ENCODE peak calls at places on chromosomes 5 and 9, in seven cellular contexts. One of them, this sample, is unnamed.

GRCh38 chr5:11239261-11239660 is 478.2 kb upstream of the DAP start:
- DNase-seq in thoracic aorta: no peak
- DNase-seq in choroid plexus epithelial cell: no peak
- DNase-seq in keratinocyte: no peak
- DNase-seq in Caco-2: no peak
- DNase-seq in AG10803: no peak
- DNase-seq in CD4-positive, CD25-positive, alpha-beta regulatory T cell: no peak
- DNase-seq in this sample: no peak

GRCh38 chr9:84339523-84339922 is 1.0 kb downstream of the SLC28A3 start:
- DNase-seq in thoracic aorta: no peak
- DNase-seq in choroid plexus epithelial cell: no peak
- DNase-seq in keratinocyte: no peak
- DNase-seq in Caco-2: no peak
- DNase-seq in AG10803: no peak
- DNase-seq in CD4-positive, CD25-positive, alpha-beta regulatory T cell: no peak
- DNase-seq in this sample: no peak

GRCh38 chr5:136729901-136730355 is 364.6 kb upstream of the TRPC7 start:
- DNase-seq in thoracic aorta: no peak
- DNase-seq in choroid plexus epithelial cell: peak; percentile 91
- DNase-seq in keratinocyte: no peak
- DNase-seq in Caco-2: no peak
- DNase-seq in AG10803: peak; percentile 43
- DNase-seq in CD4-positive, CD25-positive, alpha-beta regulatory T cell: no peak
- DNase-seq in this sample: peak; percentile 83

GRCh38 chr5:75522542-75522941 is 10.9 kb downstream of the POLK start:
- DNase-seq in thoracic aorta: no peak
- DNase-seq in choroid plexus epithelial cell: no peak
- DNase-seq in keratinocyte: no peak
- DNase-seq in Caco-2: no peak
- DNase-seq in AG10803: no peak
- DNase-seq in CD4-positive, CD25-positive, alpha-beta regulatory T cell: no peak
- DNase-seq in this sample: no peak

GRCh38 chr5:154756871-154757646 is 1.9 kb downstream of the LARP1 start:
- DNase-seq in thoracic aorta: no peak
- DNase-seq in choroid plexus epithelial cell: peak; percentile 46
- DNase-seq in keratinocyte: no peak
- DNase-seq in Caco-2: peak; percentile 61
- DNase-seq in AG10803: peak; percentile 49
- DNase-seq in CD4-positive, CD25-positive, alpha-beta regulatory T cell: peak; percentile 49
- DNase-seq in this sample: peak; percentile 78

GRCh38 chr9:27181381-27181780 is 72.4 kb downstream of the TEK start:
- DNase-seq in thoracic aorta: no peak
- DNase-seq in choroid plexus epithelial cell: peak; percentile 74
- DNase-seq in keratinocyte: peak; percentile 41
- DNase-seq in Caco-2: no peak
- DNase-seq in AG10803: peak; percentile 65
- DNase-seq in CD4-positive, CD25-positive, alpha-beta regulatory T cell: no peak
- DNase-seq in this sample: peak; percentile 56

GRCh38 chr5:87079219-87079618 is 188.5 kb upstream of the RASA1 start:
- DNase-seq in thoracic aorta: no peak
- DNase-seq in choroid plexus epithelial cell: no peak
- DNase-seq in keratinocyte: no peak
- DNase-seq in Caco-2: no peak
- DNase-seq in AG10803: no peak
- DNase-seq in CD4-positive, CD25-positive, alpha-beta regulatory T cell: no peak
- DNase-seq in this sample: no peak

GRCh38 chr5:111984044-111984443 is 227.1 kb upstream of the NREP start:
- DNase-seq in thoracic aorta: no peak
- DNase-seq in choroid plexus epithelial cell: peak; percentile 89
- DNase-seq in keratinocyte: peak; percentile 36
- DNase-seq in Caco-2: no peak
- DNase-seq in AG10803: peak; percentile 94
- DNase-seq in CD4-positive, CD25-positive, alpha-beta regulatory T cell: no peak
- DNase-seq in this sample: peak; percentile 87

GRCh38 chr5:30355675-30356074 is 837.8 kb upstream of the CDH6 start:
- DNase-seq in thoracic aorta: no peak
- DNase-seq in choroid plexus epithelial cell: no peak
- DNase-seq in keratinocyte: no peak
- DNase-seq in Caco-2: no peak
- DNase-seq in AG10803: no peak
- DNase-seq in CD4-positive, CD25-positive, alpha-beta regulatory T cell: no peak
- DNase-seq in this sample: no peak

GRCh38 chr9:132409828-132410528 is at the start of gene CFAP77:
- DNase-seq in thoracic aorta: no peak
- DNase-seq in choroid plexus epithelial cell: peak; percentile 68
- DNase-seq in keratinocyte: no peak
- DNase-seq in Caco-2: peak; percentile 50
- DNase-seq in AG10803: peak; percentile 43
- DNase-seq in CD4-positive, CD25-positive, alpha-beta regulatory T cell: peak; percentile 16
- DNase-seq in this sample: peak; percentile 82

GRCh38 chr9:35490155-35490909 is 421 bp downstream of the RUSC2 start:
- DNase-seq in thoracic aorta: no peak
- DNase-seq in choroid plexus epithelial cell: no peak
- DNase-seq in keratinocyte: no peak
- DNase-seq in Caco-2: no peak
- DNase-seq in AG10803: no peak
- DNase-seq in CD4-positive, CD25-positive, alpha-beta regulatory T cell: no peak
- DNase-seq in this sample: no peak

GRCh38 chr5:88830567-88830966 is 52.4 kb downstream of the MEF2C start:
- DNase-seq in thoracic aorta: no peak
- DNase-seq in choroid plexus epithelial cell: no peak
- DNase-seq in keratinocyte: no peak
- DNase-seq in Caco-2: no peak
- DNase-seq in AG10803: peak; percentile 24
- DNase-seq in CD4-positive, CD25-positive, alpha-beta regulatory T cell: no peak
- DNase-seq in this sample: no peak

GRCh38 chr9:21412109-21412508 is 3.2 kb downstream of the IFNA8 start:
- DNase-seq in thoracic aorta: no peak
- DNase-seq in choroid plexus epithelial cell: no peak
- DNase-seq in keratinocyte: no peak
- DNase-seq in Caco-2: no peak
- DNase-seq in AG10803: no peak
- DNase-seq in CD4-positive, CD25-positive, alpha-beta regulatory T cell: no peak
- DNase-seq in this sample: no peak

GRCh38 chr5:115179068-115179958 is 9.6 kb upstream of the TRIM36 start:
- DNase-seq in thoracic aorta: no peak
- DNase-seq in choroid plexus epithelial cell: peak; percentile 6
- DNase-seq in keratinocyte: no peak
- DNase-seq in Caco-2: no peak
- DNase-seq in AG10803: no peak
- DNase-seq in CD4-positive, CD25-positive, alpha-beta regulatory T cell: no peak
- DNase-seq in this sample: peak; percentile 27

GRCh38 chr9:138015021-138015829 is 137.6 kb downstream of the CACNA1B start:
- DNase-seq in thoracic aorta: no peak
- DNase-seq in choroid plexus epithelial cell: no peak
- DNase-seq in keratinocyte: no peak
- DNase-seq in Caco-2: no peak
- DNase-seq in AG10803: no peak
- DNase-seq in CD4-positive, CD25-positive, alpha-beta regulatory T cell: no peak
- DNase-seq in this sample: no peak

GRCh38 chr9:37187269-37187668 is 66.9 kb downstream of the ZCCHC7 start:
- DNase-seq in thoracic aorta: no peak
- DNase-seq in choroid plexus epithelial cell: no peak
- DNase-seq in keratinocyte: no peak
- DNase-seq in Caco-2: no peak
- DNase-seq in AG10803: no peak
- DNase-seq in CD4-positive, CD25-positive, alpha-beta regulatory T cell: no peak
- DNase-seq in this sample: no peak
- H3K4me3 ChIP-seq in thoracic aorta: no peak overlapping the region
- H3K4me3 ChIP-seq in choroid plexus epithelial cell: no peak overlapping the region
- H3K4me3 ChIP-seq in keratinocyte: no peak overlapping the region
- H3K4me3 ChIP-seq in Caco-2: no peak overlapping the region
- H3K4me3 ChIP-seq in AG10803: no peak overlapping the region
- H3K4me3 ChIP-seq in CD4-positive, CD25-positive, alpha-beta regulatory T cell: peak overlapping the region; percentile 43
- H3K4me3 ChIP-seq in this sample: no peak overlapping the region

GRCh38 chr5:177371120-177371537 is 13.1 kb upstream of the SLC34A1 start:
- DNase-seq in thoracic aorta: no peak
- DNase-seq in choroid plexus epithelial cell: no peak
- DNase-seq in keratinocyte: no peak
- DNase-seq in Caco-2: no peak
- DNase-seq in AG10803: no peak
- DNase-seq in CD4-positive, CD25-positive, alpha-beta regulatory T cell: no peak
- DNase-seq in this sample: no peak

GRCh38 chr5:177367981-177368960 is 10.5 kb downstream of the RGS14 start:
- DNase-seq in thoracic aorta: no peak
- DNase-seq in choroid plexus epithelial cell: no peak
- DNase-seq in keratinocyte: no peak
- DNase-seq in Caco-2: no peak
- DNase-seq in AG10803: no peak
- DNase-seq in CD4-positive, CD25-positive, alpha-beta regulatory T cell: no peak
- DNase-seq in this sample: no peak

GRCh38 chr5:177370488-177371119 is 12.9 kb downstream of the RGS14 start:
- DNase-seq in thoracic aorta: no peak
- DNase-seq in choroid plexus epithelial cell: peak; percentile 95
- DNase-seq in keratinocyte: peak; percentile 82
- DNase-seq in Caco-2: peak; percentile 97
- DNase-seq in AG10803: peak; percentile 77
- DNase-seq in CD4-positive, CD25-positive, alpha-beta regulatory T cell: no peak
- DNase-seq in this sample: peak; percentile 86

GRCh38 chr5:177369050-177369912 is 11.6 kb downstream of the RGS14 start:
- DNase-seq in thoracic aorta: no peak
- DNase-seq in choroid plexus epithelial cell: peak; percentile 43
- DNase-seq in keratinocyte: no peak
- DNase-seq in Caco-2: no peak
- DNase-seq in AG10803: peak; percentile 6
- DNase-seq in CD4-positive, CD25-positive, alpha-beta regulatory T cell: no peak
- DNase-seq in this sample: peak; percentile 41

GRCh38 chr5:177369913-177370487 is 12.3 kb downstream of the RGS14 start:
- DNase-seq in thoracic aorta: no peak
- DNase-seq in choroid plexus epithelial cell: no peak
- DNase-seq in keratinocyte: no peak
- DNase-seq in Caco-2: no peak
- DNase-seq in AG10803: no peak
- DNase-seq in CD4-positive, CD25-positive, alpha-beta regulatory T cell: no peak
- DNase-seq in this sample: no peak
- H3K4me3 ChIP-seq in thoracic aorta: no peak overlapping the region
- H3K4me3 ChIP-seq in choroid plexus epithelial cell: no peak overlapping the region
- H3K4me3 ChIP-seq in keratinocyte: no peak overlapping the region
- H3K4me3 ChIP-seq in Caco-2: no peak overlapping the region
- H3K4me3 ChIP-seq in AG10803: no peak overlapping the region
- H3K4me3 ChIP-seq in CD4-positive, CD25-positive, alpha-beta regulatory T cell: no peak overlapping the region
- H3K4me3 ChIP-seq in this sample: no peak overlapping the region

DNA sequence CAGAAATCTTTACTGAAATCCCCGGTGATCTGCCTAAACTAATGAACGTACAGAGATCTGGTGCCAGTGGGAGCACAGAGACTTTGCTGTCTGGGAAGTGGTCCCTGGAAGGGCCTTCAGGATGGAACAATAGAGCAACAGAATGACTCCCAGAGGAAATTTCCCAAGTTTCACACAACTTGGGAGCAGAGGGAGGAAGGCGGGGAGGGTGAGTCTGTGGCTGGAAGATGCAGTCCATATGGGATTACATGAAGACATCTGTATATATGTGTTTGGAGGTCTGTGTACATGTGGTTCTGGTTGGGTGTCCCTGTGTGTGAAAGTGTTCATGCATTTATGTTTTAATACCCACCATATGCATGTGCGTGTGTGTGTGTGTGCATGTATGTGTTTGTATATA is 638.4 kb downstream of the CCDC171 start:
- DNase-seq in thoracic aorta: no peak
- DNase-seq in choroid plexus epithelial cell: no peak
- DNase-seq in keratinocyte: no peak
- DNase-seq in Caco-2: no peak
- DNase-seq in AG10803: no peak
- DNase-seq in CD4-positive, CD25-positive, alpha-beta regulatory T cell: no peak
- DNase-seq in this sample: peak; percentile 9
- H3K4me3 ChIP-seq in thoracic aorta: no peak overlapping the region
- H3K4me3 ChIP-seq in choroid plexus epithelial cell: no peak overlapping the region
- H3K4me3 ChIP-seq in keratinocyte: no peak overlapping the region
- H3K4me3 ChIP-seq in Caco-2: no peak overlapping the region
- H3K4me3 ChIP-seq in AG10803: no peak overlapping the region
- H3K4me3 ChIP-seq in CD4-positive, CD25-positive, alpha-beta regulatory T cell: no peak overlapping the region
- H3K4me3 ChIP-seq in this sample: peak overlapping the region; percentile 21

DNA sequence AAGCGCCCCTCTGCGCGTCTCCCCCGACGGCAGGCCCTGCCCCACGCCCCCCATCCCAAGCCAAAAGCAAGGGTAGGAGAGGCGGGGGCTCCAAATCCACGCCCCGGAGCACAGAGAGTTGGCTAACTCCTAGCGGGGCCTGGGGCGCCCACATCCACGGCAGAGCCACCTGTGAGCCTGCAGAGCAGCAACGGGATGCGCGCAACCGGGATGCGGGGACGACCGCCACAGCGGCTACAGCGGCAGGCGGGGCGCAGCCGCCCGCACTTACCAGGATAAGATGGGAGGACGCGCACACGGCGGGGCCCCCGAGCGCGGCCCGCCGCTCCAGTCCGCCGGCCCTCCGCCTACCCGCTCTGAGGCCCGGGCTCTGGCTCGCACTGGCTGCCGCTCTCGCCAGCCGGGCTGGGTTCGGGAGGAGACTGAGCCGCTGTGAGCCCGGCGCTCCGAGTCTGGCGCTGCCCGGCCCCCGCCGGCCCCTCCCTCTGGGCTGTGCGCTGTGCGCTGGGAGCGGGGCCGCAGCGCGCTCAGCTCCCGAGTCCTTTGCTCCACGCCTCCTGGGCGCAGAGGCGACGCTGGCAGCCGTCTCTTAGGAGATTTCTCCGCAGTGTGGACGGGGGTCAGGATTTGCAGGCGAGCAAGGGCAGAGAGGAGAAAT is at the start of gene SLC24A2:
- DNase-seq in thoracic aorta: no peak
- DNase-seq in choroid plexus epithelial cell: no peak
- DNase-seq in keratinocyte: no peak
- DNase-seq in Caco-2: no peak
- DNase-seq in AG10803: no peak
- DNase-seq in CD4-positive, CD25-positive, alpha-beta regulatory T cell: no peak
- DNase-seq in this sample: no peak
- H3K4me3 ChIP-seq in thoracic aorta: no peak within 1 kb of the TSS
- H3K4me3 ChIP-seq in choroid plexus epithelial cell: no peak within 1 kb of the TSS
- H3K4me3 ChIP-seq in keratinocyte: no peak within 1 kb of the TSS
- H3K4me3 ChIP-seq in Caco-2: no peak within 1 kb of the TSS
- H3K4me3 ChIP-seq in AG10803: no peak within 1 kb of the TSS
- H3K4me3 ChIP-seq in CD4-positive, CD25-positive, alpha-beta regulatory T cell: no peak within 1 kb of the TSS
- H3K4me3 ChIP-seq in this sample: peak within 1 kb of the TSS; percentile 70

GRCh38 chr9:136587944-136588662 is 42.3 kb upstream of the NOTCH1 start:
- DNase-seq in thoracic aorta: no peak
- DNase-seq in choroid plexus epithelial cell: no peak
- DNase-seq in keratinocyte: no peak
- DNase-seq in Caco-2: no peak
- DNase-seq in AG10803: no peak
- DNase-seq in CD4-positive, CD25-positive, alpha-beta regulatory T cell: no peak
- DNase-seq in this sample: no peak
- H3K4me3 ChIP-seq in thoracic aorta: no peak overlapping the region
- H3K4me3 ChIP-seq in choroid plexus epithelial cell: no peak overlapping the region
- H3K4me3 ChIP-seq in keratinocyte: no peak overlapping the region
- H3K4me3 ChIP-seq in Caco-2: no peak overlapping the region
- H3K4me3 ChIP-seq in AG10803: no peak overlapping the region
- H3K4me3 ChIP-seq in CD4-positive, CD25-positive, alpha-beta regulatory T cell: no peak overlapping the region
- H3K4me3 ChIP-seq in this sample: no peak overlapping the region